ENCODE peak calls at places on chromosomes 11 and 22, in six cellular contexts. D, Q, K, M, Z and J are unnamed samples. For H3K36me3, the result is how much of the 10 kb centered on the place peaks cover.

GRCh38 chr11:14371249-14371648 is 12.3 kb upstream of the RRAS2 start:
- DNase-seq in D (no peak), Q (no peak), K (no peak), M (no peak), Z (no peak), J (no peak)

GRCh38 chr11:68890490-68891231 is 13.0 kb downstream of the MRPL21 start:
- DNase-seq in D (peak), Q (no peak), K (no peak), M (no peak), Z (peak), J (no peak)

GRCh38 chr11:123469089-123469488 is 39.0 kb downstream of the GRAMD1B start:
- DNase-seq in D (no peak), Q (no peak), K (no peak), M (no peak), Z (no peak), J (no peak)

GRCh38 chr11:79173615-79174014 is 267.2 kb downstream of the TENM4 start:
- DNase-seq in D (peak), Q (no peak), K (peak), M (peak), Z (no peak), J (no peak)

GRCh38 chr11:122976734-122977454 is 4.7 kb downstream of the BSX start:
- DNase-seq in D (no peak), Q (no peak), K (no peak), M (no peak), Z (no peak), J (peak)

GRCh38 chr11:65436412-65437032 is 13.9 kb downstream of the NEAT1 start:
- DNase-seq in D (no peak), Q (no peak), K (peak), M (no peak), Z (no peak), J (no peak)

GRCh38 chr11:5620606-5621521 is 3.9 kb upstream of the TRIM34 start:
- DNase-seq in D (no peak), Q (no peak), K (peak), M (peak), Z (no peak), J (peak)

GRCh38 chr11:35474677-35475076 is 50.7 kb downstream of the PAMR1 start:
- DNase-seq in D (no peak), Q (no peak), K (no peak), M (no peak), Z (no peak), J (no peak)

GRCh38 chr11:84634309-84634708 is 992.8 kb downstream of the DLG2 start:
- DNase-seq in D (no peak), Q (no peak), K (no peak), M (no peak), Z (no peak), J (no peak)

GRCh38 chr11:12741671-12742216 is 67.5 kb downstream of the TEAD1 start:
- DNase-seq in D (no peak), Q (no peak), K (no peak), M (no peak), Z (no peak), J (no peak)

GRCh38 chr11:116984589-116984988 is 113.6 kb downstream of the SIK3 start:
- DNase-seq in D (peak), Q (no peak), K (peak), M (peak), Z (no peak), J (no peak)

GRCh38 chr22:39179841-39180335 is 27.4 kb upstream of the CBX7 start:
- DNase-seq in D (no peak), Q (no peak), K (no peak), M (no peak), Z (no peak), J (peak)

DNA sequence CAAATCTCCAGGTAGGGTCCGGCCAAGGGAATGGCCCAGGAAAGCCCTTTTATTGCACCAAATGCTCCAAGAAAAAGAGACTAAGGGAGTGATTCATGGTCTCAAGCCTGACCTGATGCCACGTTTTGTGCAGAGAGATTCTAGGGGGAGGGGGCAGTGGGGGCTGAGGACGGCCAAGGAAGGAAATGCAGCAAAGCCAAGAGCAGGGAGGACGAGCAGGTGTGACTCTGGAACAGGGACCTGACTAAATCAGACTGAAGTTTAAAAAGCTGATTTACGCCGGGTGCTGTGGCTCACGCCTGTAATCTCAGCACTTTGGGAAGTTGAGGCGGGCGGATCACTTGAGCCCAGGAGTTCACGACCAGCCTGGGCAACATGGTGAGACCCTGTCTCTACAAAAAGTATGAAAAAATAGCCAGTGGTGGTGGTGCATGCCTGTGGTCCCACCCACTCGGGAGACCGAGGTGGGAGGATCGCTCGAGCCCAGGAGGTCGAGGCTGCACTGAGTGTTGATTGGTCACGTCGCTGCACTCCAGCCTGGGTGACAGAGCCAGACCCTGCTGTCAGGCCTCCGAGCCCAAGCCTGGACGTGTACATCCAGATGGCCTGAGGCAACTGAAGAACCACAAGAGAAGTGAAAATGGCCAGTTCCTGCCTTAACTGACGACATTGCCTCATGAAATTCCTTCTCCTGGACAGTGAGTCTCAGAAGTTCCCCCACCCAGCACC is 10.8 kb upstream of the IFITM3 start:
- DNase-seq in D (no peak), Q (no peak), K (no peak), M (no peak), Z (no peak), J (no peak)
- H3K4me3 ChIP-seq in D (no peak), Q (no peak), K (no peak), M (no peak), Z (no peak), J (no peak)

GRCh38 chr11:57421805-57422204 is 5.1 kb downstream of the SLC43A3 start:
- DNase-seq in D (no peak), Q (no peak), K (no peak), M (no peak), Z (no peak), J (no peak)

GRCh38 chr11:57424137-57424801 is 2.7 kb downstream of the SLC43A3 start:
- DNase-seq in D (no peak), Q (no peak), K (no peak), M (no peak), Z (no peak), J (no peak)

GRCh38 chr11:57422669-57423068 is 4.3 kb downstream of the SLC43A3 start:
- DNase-seq in D (no peak), Q (no peak), K (no peak), M (no peak), Z (no peak), J (no peak)

GRCh38 chr11:57424802-57425564 is 1.9 kb downstream of the SLC43A3 start:
- DNase-seq in D (peak), Q (peak), K (peak), M (peak), Z (peak), J (peak)

GRCh38 chr11:57421066-57421465 is 5.9 kb downstream of the SLC43A3 start:
- DNase-seq in D (no peak), Q (no peak), K (no peak), M (no peak), Z (no peak), J (no peak)
- H3K36me3 ChIP-seq in D (half or more), Q (under half), K (under half), M (under half), Z (half or more), J (under half)

DNA sequence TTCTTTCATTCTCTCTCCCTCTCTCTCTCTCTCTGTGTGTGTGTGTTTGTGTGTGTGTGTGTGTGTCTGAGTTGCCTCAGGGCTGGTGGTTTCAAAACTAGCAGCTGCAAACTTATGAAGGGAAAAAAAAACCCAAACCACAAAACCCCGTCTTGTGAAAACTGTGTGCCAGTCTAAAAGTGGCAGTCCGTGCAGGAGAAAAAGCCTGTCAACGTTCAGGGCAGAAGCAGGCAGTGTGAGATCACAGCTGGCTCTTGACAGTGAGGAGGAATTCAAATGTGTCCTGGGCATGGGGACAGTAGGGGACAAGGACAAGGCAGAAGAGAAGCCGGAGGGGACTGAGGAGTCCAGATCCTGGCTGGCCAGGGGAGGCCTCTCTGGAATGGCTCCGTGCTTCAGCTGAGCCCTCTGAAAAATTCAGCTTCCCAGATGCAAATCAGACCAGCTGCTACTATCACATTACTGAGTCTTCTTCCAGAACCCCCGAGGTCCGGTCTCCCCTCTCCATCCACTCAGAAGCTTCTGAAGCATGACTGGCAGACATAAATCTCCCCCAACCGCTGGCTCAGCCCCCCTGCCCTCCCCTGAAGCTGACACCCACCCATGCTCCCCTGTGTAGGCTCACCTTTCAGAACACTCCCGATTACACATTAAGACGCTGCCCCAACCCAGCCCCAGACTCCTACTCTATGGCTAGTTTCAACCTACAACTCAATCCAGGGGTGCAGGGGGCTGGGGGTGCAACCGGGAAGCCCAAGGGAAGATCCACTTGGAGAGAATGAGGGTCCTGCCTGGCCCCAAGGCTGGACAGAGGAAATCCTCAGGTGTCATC is 32.0 kb downstream of the FLI1 start:
- DNase-seq in D (peak), Q (peak), K (no peak), M (no peak), Z (no peak), J (no peak)
- H3K4me3 ChIP-seq in D (no peak), Q (peak), K (no peak), M (no peak), Z (peak), J (no peak)

GRCh38 chr11:72927380-72927779 is 113.2 kb downstream of the ATG16L2 start:
- DNase-seq in D (no peak), Q (no peak), K (no peak), M (no peak), Z (no peak), J (no peak)

GRCh38 chr11:72925656-72926055 is 111.4 kb downstream of the ATG16L2 start:
- DNase-seq in D (no peak), Q (no peak), K (no peak), M (no peak), Z (no peak), J (no peak)

GRCh38 chr11:72926076-72926475 is 111.9 kb downstream of the ATG16L2 start:
- DNase-seq in D (no peak), Q (no peak), K (no peak), M (no peak), Z (no peak), J (no peak)

GRCh38 chr11:72932132-72932570 is 117.9 kb downstream of the ATG16L2 start:
- DNase-seq in D (no peak), Q (no peak), K (peak), M (no peak), Z (no peak), J (no peak)

GRCh38 chr11:72930011-72930410 is 115.8 kb downstream of the ATG16L2 start:
- DNase-seq in D (no peak), Q (no peak), K (peak), M (no peak), Z (no peak), J (peak)
- H3K36me3 ChIP-seq in D (under half), Q (under half), K (under half), M (under half), Z (under half), J (under half)

GRCh38 chr11:46357483-46357936 is 10.2 kb downstream of the DGKZ start:
- DNase-seq in D (no peak), Q (no peak), K (no peak), M (no peak), Z (no peak), J (no peak)
- H3K4me3 ChIP-seq in D (no peak), Q (no peak), K (no peak), M (no peak), Z (no peak), J (no peak)

GRCh38 chr11:58608331-58608730 is 14.1 kb upstream of the CNTF start:
- DNase-seq in D (no peak), Q (no peak), K (no peak), M (no peak), Z (no peak), J (no peak)
- H3K36me3 ChIP-seq in D (under half), Q (under half), K (under half), M (under half), Z (under half), J (under half)